ENCODE peak calls at places on chromosome 16, in nine cellular contexts. Y is M059J, M is prostate gland, V is Daoy, C is A673, S is tibial artery, N is lower lobe of right lung, H is C1 segment of cervical spinal cord, Q is HEK293T. K is an unnamed sample.
A peak's percentile ranks its signal among the peaks of the same experiment; 100 is the strongest.

GRCh38 chr16:31471875-31472558 is at the start of gene TGFB1I1:
- DNase-seq in M (no peak), H (no peak), N (no peak), Y (peak; percentile 73), V (peak; percentile 67), C (no peak), S (peak; percentile 92), Q (peak; percentile 32), K (peak; percentile 61)

GRCh38 chr16:24920568-24920967 is 74.8 kb downstream of the SLC5A11 start:
- DNase-seq in S (no peak), Q (no peak), C (no peak), M (no peak), V (no peak), N (no peak), Y (no peak), H (no peak), K (no peak)

GRCh38 chr16:29664133-29664912 is 1.3 kb downstream of the SPN start:
- DNase-seq in Q (no peak), H (no peak), S (no peak), V (no peak), Y (no peak), C (no peak), M (no peak), N (peak; percentile 70), K (peak; percentile 65)

GRCh38 chr16:87789437-87790277 is 23.9 kb upstream of the KLHDC4 start:
- DNase-seq in H (no peak), S (peak; percentile 83), C (no peak), N (no peak), Y (peak; percentile 99), V (peak; percentile 87), Q (no peak), M (no peak), K (no peak)

GRCh38 chr16:53486230-53486629 is 16.8 kb downstream of the AKTIP start:
- DNase-seq in M (no peak), S (no peak), Q (no peak), H (no peak), C (no peak), V (no peak), Y (no peak), N (no peak), K (no peak)

GRCh38 chr16:1380195-1380594 is 28.5 kb downstream of the GNPTG start:
- DNase-seq in Q (no peak), Y (no peak), N (no peak), H (no peak), S (no peak), V (no peak), M (no peak), C (no peak), K (no peak)

GRCh38 chr16:77840093-77840492 is 51.7 kb downstream of the VAT1L start:
- DNase-seq in S (no peak), H (no peak), M (no peak), C (no peak), Q (no peak), N (no peak), V (no peak), Y (no peak), K (no peak)

GRCh38 chr16:89026121-89026612 is 49.2 kb upstream of the CBFA2T3 start:
- DNase-seq in H (no peak), M (no peak), N (no peak), Y (peak; percentile 31), V (peak; percentile 52), S (no peak), Q (no peak), C (no peak), K (peak; percentile 47)

GRCh38 chr16:48236286-48236685 is 7.8 kb upstream of the LONP2 start:
- DNase-seq in M (no peak), C (no peak), Y (no peak), S (no peak), H (no peak), V (no peak), Q (no peak), N (no peak), K (no peak)

GRCh38 chr16:66845791-66846221 is 1.6 kb downstream of the CA7 start:
- DNase-seq in N (no peak), S (no peak), M (no peak), Y (peak; percentile 26), C (peak; percentile 25), Q (no peak), H (no peak), V (no peak), K (no peak)

K was measured in KBM-7.